ENCODE peak calls at places on chromosomes 5 and 9, in ten cellular contexts. V is ELR, K is PC-9, A is astrocyte, C is HuH-7.5, P is psoas muscle, Y is kidney, M is T-cell, L is AG09319, W is left ventricle myocardium superior. R is an unnamed sample.

GRCh38 chr5:15249152-15249551 is 250.8 kb upstream of the FBXL7 start:
- DNase-seq in V (peak), K (peak), A (peak), C (no peak), P (no peak), Y (no peak), M (no peak), L (no peak), W (no peak), R (peak)

GRCh38 chr5:107310181-107310580 is 360.6 kb downstream of the EFNA5 start:
- DNase-seq in V (no peak), K (no peak), A (no peak), C (no peak), P (no peak), Y (no peak), M (no peak), L (no peak), W (no peak), R (no peak)

GRCh38 chr5:92641031-92641962 is 939.7 kb downstream of the NR2F1-AS1 start:
- DNase-seq in V (peak), K (peak), A (peak), C (no peak), P (no peak), Y (peak), M (no peak), L (no peak), W (no peak), R (peak)

GRCh38 chr5:55597014-55597981 is 62.5 kb upstream of the PLPP1 start:
- DNase-seq in V (peak), K (no peak), A (peak), C (no peak), P (peak), Y (no peak), M (no peak), L (no peak), W (peak), R (peak)

GRCh38 chr5:138654281-138654867 is 79.2 kb upstream of the HSPA9 start:
- DNase-seq in V (peak), K (peak), A (peak), C (no peak), P (no peak), Y (peak), M (peak), L (no peak), W (no peak), R (peak)

GRCh38 chr5:73722224-73722623 is 96.2 kb downstream of the ARHGEF28 start:
- DNase-seq in V (no peak), K (no peak), A (no peak), C (no peak), P (no peak), Y (no peak), M (no peak), L (peak), W (no peak), R (no peak)

GRCh38 chr5:43389679-43390329 is 22.4 kb downstream of the CCL28 start:
- DNase-seq in V (peak), K (peak), A (peak), C (peak), P (no peak), Y (no peak), M (peak), L (peak), W (no peak), R (peak)

GRCh38 chr9:135105211-135105745 is 17.8 kb downstream of the OLFM1 start:
- DNase-seq in V (no peak), K (no peak), A (no peak), C (no peak), P (no peak), Y (no peak), M (no peak), L (no peak), W (no peak), R (no peak)

GRCh38 chr5:1052076-1052475 is 43.5 kb downstream of the NKD2 start:
- DNase-seq in V (no peak), K (no peak), A (no peak), C (no peak), P (peak), Y (peak), M (no peak), L (no peak), W (peak), R (no peak)

GRCh38 chr5:136629125-136629790 is 263.9 kb upstream of the TRPC7 start:
- DNase-seq in V (no peak), K (no peak), A (no peak), C (no peak), P (no peak), Y (peak), M (no peak), L (no peak), W (no peak), R (no peak)

GRCh38 chr9:35723908-35724307 is 8.1 kb downstream of the TLN1 start:
- DNase-seq in V (no peak), K (no peak), A (no peak), C (no peak), P (no peak), Y (no peak), M (no peak), L (no peak), W (no peak), R (no peak)

GRCh38 chr5:99141534-99142135 is 212.8 kb upstream of the CHD1 start:
- DNase-seq in V (no peak), K (no peak), A (no peak), C (no peak), P (no peak), Y (no peak), M (no peak), L (no peak), W (no peak), R (no peak)